ENCODE peak calls at places on chromosomes 2 and 18, in ten cellular contexts. J is body of pancreas, V is IMR-90, R is fibroblast of mammary gland, I is fibroblast of pulmonary artery, P is small intestine, A is uterus, S is Peyer's patch, H is cardiac muscle cell, B is adrenal gland. Q is an unnamed sample.

GRCh38 chr2:73685770-73686438 is 43.7 kb upstream of the NAT8 start:
- DNase-seq in R (no peak), I (no peak), B (no peak), V (no peak), P (peak; percentile 95), S (peak; percentile 81), H (no peak), J (peak; percentile 59), A (no peak), Q (no peak)

GRCh38 chr2:39873586-39873985 is 94.5 kb upstream of the THUMPD2 start:
- DNase-seq in S (no peak), J (no peak), P (no peak), V (no peak), I (no peak), H (no peak), B (no peak), A (no peak), R (no peak), Q (no peak)

GRCh38 chr2:145657265-145657664 is 1137.3 kb upstream of the ZEB2 start:
- DNase-seq in R (no peak), S (no peak), P (no peak), J (no peak), H (no peak), V (no peak), I (no peak), B (no peak), A (no peak), Q (no peak)

GRCh38 chr2:120466704-120467054 is 120.7 kb downstream of the INHBB start:
- DNase-seq in H (no peak), S (no peak), J (no peak), B (no peak), P (no peak), R (no peak), A (no peak), I (no peak), V (no peak), Q (no peak)

GRCh38 chr2:9797681-9798556 is 45.4 kb upstream of the TAF1B start:
- DNase-seq in S (no peak), R (no peak), J (no peak), I (no peak), A (no peak), V (no peak), P (peak; percentile 74), H (no peak), B (no peak), Q (no peak)

GRCh38 chr2:15177103-15177502 is 384.0 kb downstream of the NBAS start:
- DNase-seq in I (peak; percentile 5), H (no peak), R (peak; percentile 46), B (no peak), P (peak; percentile 13), V (peak; percentile 63), A (no peak), S (no peak), J (no peak), Q (peak; percentile 54)

GRCh38 chr18:3230401-3231334 is 10.9 kb upstream of the MYOM1 start:
- DNase-seq in R (peak; percentile 32), B (peak; percentile 77), H (no peak), I (peak; percentile 56), P (no peak), V (peak; percentile 31), A (no peak), J (peak; percentile 53), S (no peak), Q (peak; percentile 63)

GRCh38 chr2:190973726-190974628 is 40.0 kb downstream of the STAT1 start:
- DNase-seq in H (no peak), P (no peak), S (no peak), I (no peak), J (no peak), B (no peak), V (no peak), A (no peak), R (no peak), Q (no peak)

GRCh38 chr2:126635281-126635680 is 20.7 kb upstream of the GYPC start:
- DNase-seq in I (peak; percentile 93), S (no peak), P (no peak), J (peak; percentile 49), H (no peak), A (peak; percentile 23), V (no peak), B (peak; percentile 69), R (peak; percentile 89), Q (peak; percentile 95)

GRCh38 chr18:1292167-1292566 is 387.5 kb downstream of the ADCYAP1 start:
- DNase-seq in S (no peak), R (no peak), J (no peak), A (no peak), H (no peak), I (no peak), P (no peak), V (no peak), B (no peak), Q (no peak)

GRCh38 chr2:84302513-84303412 is 156.3 kb downstream of the SUCLG1 start:
- DNase-seq in V (peak; percentile 43), R (peak; percentile 40), B (peak; percentile 42), I (peak; percentile 57), A (no peak), S (no peak), J (peak; percentile 56), P (peak; percentile 92), H (peak; percentile 80), Q (peak; percentile 58)

GRCh38 chr18:49241852-49242251 is 218.6 kb downstream of the DYM start:
- DNase-seq in R (peak; percentile 67), A (no peak), V (peak; percentile 80), H (no peak), S (no peak), I (peak; percentile 24), J (no peak), P (no peak), B (no peak), Q (peak; percentile 80)

GRCh38 chr2:173230181-173230580 is 124.5 kb upstream of the CDCA7 start:
- DNase-seq in S (no peak), H (no peak), P (no peak), R (no peak), A (no peak), B (no peak), J (no peak), I (no peak), V (no peak), Q (no peak)

GRCh38 chr2:179429597-179429996 is 165.0 kb upstream of the SESTD1 start:
- DNase-seq in P (no peak), S (no peak), R (no peak), V (no peak), H (no peak), J (no peak), A (no peak), B (no peak), I (no peak), Q (no peak)

GRCh38 chr2:179437430-179437829 is 172.8 kb upstream of the SESTD1 start:
- DNase-seq in V (no peak), A (no peak), P (no peak), B (no peak), S (no peak), R (no peak), I (no peak), J (no peak), H (no peak), Q (no peak)

GRCh38 chr2:179438653-179439052 is 174.0 kb upstream of the SESTD1 start:
- DNase-seq in H (no peak), V (no peak), P (no peak), I (no peak), B (no peak), A (no peak), R (no peak), S (no peak), J (no peak), Q (no peak)

GRCh38 chr2:179434357-179434756 is 169.7 kb upstream of the SESTD1 start:
- DNase-seq in A (no peak), P (no peak), B (no peak), I (no peak), R (no peak), V (no peak), J (no peak), S (no peak), H (no peak), Q (no peak)

GRCh38 chr2:179435021-179435420 is 170.4 kb upstream of the SESTD1 start:
- DNase-seq in H (no peak), J (no peak), A (no peak), V (no peak), P (no peak), I (no peak), B (no peak), R (no peak), S (no peak), Q (no peak)
- H3K4me3 ChIP-seq in H (no peak overlapping the region), J (no peak overlapping the region), A (no peak overlapping the region), V (no peak overlapping the region), P (no peak overlapping the region), I (no peak overlapping the region), B (no peak overlapping the region), R (no peak overlapping the region), S (no peak overlapping the region), Q (no peak overlapping the region)

GRCh38 chr18:59787998-59788875 is 91.0 kb upstream of the CCBE1 start:
- DNase-seq in R (peak; percentile 90), S (no peak), I (peak; percentile 69), B (no peak), V (peak; percentile 82), J (no peak), P (no peak), A (peak; percentile 21), H (no peak), Q (peak; percentile 64)
- H3K4me3 ChIP-seq in R (no peak overlapping the region), S (no peak overlapping the region), I (peak overlapping the region; percentile 19), B (no peak overlapping the region), V (no peak overlapping the region), J (no peak overlapping the region), P (no peak overlapping the region), A (no peak overlapping the region), H (no peak overlapping the region), Q (no peak overlapping the region)

GRCh38 chr2:133721155-133721554 is 152.9 kb upstream of the NCKAP5 start:
- DNase-seq in J (no peak), B (no peak), S (no peak), R (no peak), A (no peak), V (peak; percentile 40), H (no peak), I (no peak), P (no peak), Q (peak; percentile 66)

DNA sequence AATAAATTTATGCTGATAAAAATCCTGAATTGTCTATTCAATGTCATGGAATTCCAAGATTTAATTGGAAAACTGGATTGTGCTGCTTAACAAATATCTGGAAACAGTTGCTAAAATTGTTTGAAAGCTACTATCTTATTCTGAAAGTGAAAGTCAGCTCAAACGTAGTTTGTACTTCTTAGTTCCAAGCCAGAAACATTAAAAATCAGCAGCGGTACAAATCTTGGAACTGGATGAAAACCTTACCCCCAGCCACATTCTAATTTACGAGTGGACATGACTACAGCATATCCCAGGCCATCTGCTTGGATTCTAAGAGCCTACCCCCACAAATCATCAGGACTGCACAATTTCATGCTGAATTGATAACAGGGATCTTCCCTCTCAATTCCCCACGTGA is 158.6 kb upstream of the NCKAP5 start:
- DNase-seq in I (no peak), J (no peak), R (no peak), S (no peak), A (no peak), P (no peak), V (no peak), H (no peak), B (no peak), Q (no peak)
- H3K4me3 ChIP-seq in I (peak overlapping the region; percentile 20), J (no peak overlapping the region), R (no peak overlapping the region), S (no peak overlapping the region), A (peak overlapping the region; percentile 21), P (no peak overlapping the region), V (peak overlapping the region; percentile 13), H (no peak overlapping the region), B (no peak overlapping the region), Q (no peak overlapping the region)

DNA sequence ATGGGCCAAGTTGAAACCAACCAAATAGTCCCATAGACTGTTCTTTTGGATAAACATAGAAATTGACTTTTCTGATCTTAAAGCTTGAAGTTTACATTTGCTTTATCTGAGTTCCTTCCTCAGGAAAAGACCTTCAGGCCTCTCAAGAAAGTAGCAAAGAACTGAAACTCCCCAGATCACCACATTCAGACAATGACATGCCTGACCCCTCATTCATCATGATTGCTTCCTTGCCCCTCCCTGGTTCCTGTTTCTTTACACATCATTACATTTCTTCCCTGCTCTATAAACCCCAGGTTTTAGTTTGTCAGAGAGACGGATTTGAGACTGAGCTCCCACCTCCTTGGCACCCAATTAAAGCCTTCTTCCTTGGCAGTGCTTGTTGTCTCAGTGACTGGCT is 83.6 kb upstream of the ST3GAL5 start:
- DNase-seq in A (no peak), P (no peak), S (no peak), V (no peak), I (no peak), H (no peak), R (no peak), J (no peak), B (no peak), Q (no peak)
- H3K4me3 ChIP-seq in A (no peak overlapping the region), P (no peak overlapping the region), S (no peak overlapping the region), V (no peak overlapping the region), I (no peak overlapping the region), H (no peak overlapping the region), R (no peak overlapping the region), J (no peak overlapping the region), B (no peak overlapping the region), Q (no peak overlapping the region)